ENCODE peak calls at places on chromosome 5, in six cellular contexts. J, G, M, K, U and H are unnamed samples.

GRCh38 chr5:181189962-181190710 is 14.9 kb downstream of the TRIM7 start:
- DNase-seq in J (no peak), G (peak), M (no peak), K (no peak), U (no peak), H (peak)

GRCh38 chr5:82396396-82396795 is 118.2 kb upstream of the RPS23 start:
- DNase-seq in J (no peak), G (no peak), M (no peak), K (no peak), U (no peak), H (no peak)

GRCh38 chr5:151086905-151087360 is 6.1 kb upstream of the TNIP1 start:
- DNase-seq in J (no peak), G (peak), M (peak), K (no peak), U (peak), H (peak)

GRCh38 chr5:114408847-114409246 is 47.0 kb downstream of the KCNN2 start:
- DNase-seq in J (no peak), G (no peak), M (no peak), K (no peak), U (no peak), H (no peak)

GRCh38 chr5:82168294-82168693 is 109.9 kb downstream of the RPS23 start:
- DNase-seq in J (no peak), G (no peak), M (no peak), K (no peak), U (no peak), H (no peak)

GRCh38 chr5:41722359-41722950 is 147.8 kb downstream of the OXCT1 start:
- DNase-seq in J (no peak), G (no peak), M (no peak), K (no peak), U (no peak), H (no peak)

GRCh38 chr5:132439521-132440206 is 50.9 kb downstream of the IRF1 start:
- DNase-seq in J (no peak), G (no peak), M (no peak), K (peak), U (no peak), H (no peak)

GRCh38 chr5:132468665-132469379 is 21.8 kb downstream of the IRF1 start:
- DNase-seq in J (no peak), G (peak), M (no peak), K (no peak), U (no peak), H (no peak)

GRCh38 chr5:5650242-5650641 is 227.8 kb downstream of the ICE1 start:
- DNase-seq in J (no peak), G (no peak), M (no peak), K (no peak), U (no peak), H (no peak)

GRCh38 chr5:56848206-56848605 is 32.9 kb downstream of the MAP3K1 start:
- DNase-seq in J (no peak), G (no peak), M (no peak), K (no peak), U (no peak), H (no peak)

GRCh38 chr5:152529456-152529855 is 124.4 kb upstream of the NMUR2 start:
- DNase-seq in J (no peak), G (no peak), M (no peak), K (no peak), U (no peak), H (no peak)

GRCh38 chr5:173001229-173001841 is 17.8 kb downstream of the ATP6V0E1 start:
- DNase-seq in J (no peak), G (no peak), M (no peak), K (no peak), U (peak), H (no peak)

GRCh38 chr5:56185777-56186311 is 47.3 kb downstream of the ANKRD55 start:
- DNase-seq in J (no peak), G (no peak), M (no peak), K (no peak), U (no peak), H (no peak)

GRCh38 chr5:136007271-136007670 is 21.5 kb upstream of the TGFBI start:
- DNase-seq in J (no peak), G (no peak), M (no peak), K (no peak), U (no peak), H (no peak)

GRCh38 chr5:145294321-145294720 is 540.8 kb downstream of the PRELID2 start:
- DNase-seq in J (no peak), G (no peak), M (no peak), K (no peak), U (no peak), H (no peak)

GRCh38 chr5:56711191-56711590 is 104.2 kb upstream of the MAP3K1 start:
- DNase-seq in J (no peak), G (no peak), M (no peak), K (no peak), U (no peak), H (no peak)

DNA sequence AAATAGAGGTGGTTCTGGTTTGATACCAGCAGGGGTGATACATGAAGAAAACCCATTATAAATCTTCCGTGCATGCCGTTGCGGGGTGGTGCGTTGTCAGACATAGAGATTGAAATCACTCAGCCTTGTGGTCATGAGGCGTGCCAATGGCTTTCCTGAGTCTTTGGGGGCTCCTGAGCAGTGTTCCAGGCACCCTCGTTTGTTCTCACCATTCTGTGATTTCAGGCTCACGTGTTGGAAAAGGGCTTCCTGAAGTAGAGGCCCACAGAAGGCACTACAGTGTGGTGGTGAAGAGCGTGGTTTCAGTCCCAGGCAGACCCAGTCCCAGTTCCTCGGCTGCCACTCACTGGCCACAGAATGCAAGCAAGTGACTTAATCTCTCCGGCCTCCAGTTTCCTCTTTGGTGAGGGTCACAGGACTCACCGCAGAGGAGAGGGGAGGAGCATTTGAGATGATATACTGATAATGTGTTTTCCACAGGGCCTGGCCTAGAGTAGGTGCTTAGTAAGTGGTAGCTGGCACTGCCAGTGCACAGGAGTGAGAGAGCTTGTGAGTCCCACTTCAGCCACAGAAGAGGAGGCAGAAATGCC is 20.5 kb upstream of the GLRX start:
- DNase-seq in J (no peak), G (peak), M (peak), K (peak), U (peak), H (peak)
- TF ChIP-seq CTCF in J (no peak), G (peak), M (peak), K (peak), U (peak), H (peak)

GRCh38 chr5:79112703-79113058 is 1.1 kb downstream of the BHMT start:
- DNase-seq in J (no peak), G (no peak), M (no peak), K (no peak), U (no peak), H (no peak)

GRCh38 chr5:79108792-79109191 is 2.8 kb upstream of the BHMT start:
- DNase-seq in J (no peak), G (no peak), M (no peak), K (no peak), U (no peak), H (no peak)

GRCh38 chr5:79111387-79111959 is at the start of gene BHMT:
- DNase-seq in J (no peak), G (no peak), M (no peak), K (no peak), U (no peak), H (no peak)

GRCh38 chr5:79109527-79110492 is 1.8 kb upstream of the BHMT start:
- DNase-seq in J (peak), G (no peak), M (peak), K (peak), U (peak), H (peak)

GRCh38 chr5:79111960-79112702 is 522 bp downstream of the BHMT start:
- DNase-seq in J (peak), G (no peak), M (no peak), K (no peak), U (no peak), H (no peak)
- TF ChIP-seq CTCF in J (peak), G (no peak), M (no peak), K (no peak), U (no peak), H (no peak)

DNA sequence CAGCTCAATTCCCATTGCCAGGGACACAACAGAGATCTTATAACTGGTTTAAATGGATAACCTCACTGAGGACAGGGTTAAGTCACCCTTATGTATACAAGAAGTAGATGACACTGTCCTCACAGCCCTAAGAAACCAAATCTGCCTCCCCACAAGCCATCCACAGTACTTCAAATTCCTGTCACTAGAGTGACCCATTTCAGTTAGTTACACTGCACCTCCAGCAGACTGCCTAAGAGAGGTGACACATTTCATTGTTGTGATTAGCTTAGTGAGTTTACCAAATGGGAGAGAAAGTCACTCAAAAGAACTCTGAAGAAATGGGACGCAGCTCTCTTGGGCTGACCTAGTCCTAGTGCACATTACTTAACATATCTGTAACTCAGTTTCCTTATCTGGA is 53.6 kb upstream of the HTR1A start:
- DNase-seq in J (no peak), G (no peak), M (no peak), K (no peak), U (no peak), H (no peak)
- TF ChIP-seq CTCF in J (no peak), G (no peak), M (no peak), K (no peak), U (no peak), H (no peak)

DNA sequence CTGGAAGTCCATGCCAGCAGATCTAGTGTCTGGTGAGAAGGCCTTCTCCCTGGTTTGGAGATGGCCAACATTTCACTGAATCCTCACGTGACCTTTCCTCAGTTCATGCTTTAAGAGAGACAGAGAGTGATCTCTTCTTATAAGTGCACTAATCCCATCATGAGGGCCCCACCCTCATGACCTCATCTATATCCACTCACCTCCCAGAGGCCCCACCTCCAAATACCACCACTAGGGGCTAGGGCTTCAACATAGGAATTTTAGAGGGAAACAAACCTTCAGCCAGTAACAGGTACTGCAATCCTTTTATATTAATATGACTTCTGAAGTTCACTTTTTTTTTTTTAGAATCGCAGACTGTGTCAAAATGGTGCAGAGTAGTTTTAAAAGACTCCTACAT is 496.9 kb upstream of the ADAMTS16 start:
- DNase-seq in J (no peak), G (no peak), M (no peak), K (no peak), U (no peak), H (no peak)
- TF ChIP-seq CTCF in J (no peak), G (no peak), M (no peak), K (no peak), U (no peak), H (no peak)

DNA sequence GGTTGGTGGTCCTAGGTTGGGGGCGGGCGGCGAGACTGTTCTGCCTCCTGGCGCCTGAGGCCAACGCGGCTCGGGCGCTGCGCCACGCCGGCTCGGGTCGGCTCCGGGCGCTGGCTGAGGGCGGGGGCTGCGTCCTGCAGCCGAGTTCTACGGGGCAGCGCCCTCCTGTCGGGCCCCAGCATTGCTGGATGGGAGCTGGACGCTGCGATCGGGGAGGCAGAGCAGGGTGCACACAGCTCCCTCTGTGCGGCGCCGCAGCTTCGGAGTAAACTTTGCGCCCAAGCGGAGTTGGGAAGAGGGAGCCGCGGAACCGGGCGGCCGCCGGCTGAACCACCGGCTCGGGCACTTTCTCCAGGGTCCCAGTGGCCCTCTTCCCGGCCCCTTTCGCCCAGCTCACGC is 530 bp downstream of the PRDM6 start:
- DNase-seq in J (peak), G (no peak), M (peak), K (peak), U (no peak), H (peak)
- TF ChIP-seq CTCF in J (no peak), G (no peak), M (no peak), K (no peak), U (no peak), H (no peak)

DNA sequence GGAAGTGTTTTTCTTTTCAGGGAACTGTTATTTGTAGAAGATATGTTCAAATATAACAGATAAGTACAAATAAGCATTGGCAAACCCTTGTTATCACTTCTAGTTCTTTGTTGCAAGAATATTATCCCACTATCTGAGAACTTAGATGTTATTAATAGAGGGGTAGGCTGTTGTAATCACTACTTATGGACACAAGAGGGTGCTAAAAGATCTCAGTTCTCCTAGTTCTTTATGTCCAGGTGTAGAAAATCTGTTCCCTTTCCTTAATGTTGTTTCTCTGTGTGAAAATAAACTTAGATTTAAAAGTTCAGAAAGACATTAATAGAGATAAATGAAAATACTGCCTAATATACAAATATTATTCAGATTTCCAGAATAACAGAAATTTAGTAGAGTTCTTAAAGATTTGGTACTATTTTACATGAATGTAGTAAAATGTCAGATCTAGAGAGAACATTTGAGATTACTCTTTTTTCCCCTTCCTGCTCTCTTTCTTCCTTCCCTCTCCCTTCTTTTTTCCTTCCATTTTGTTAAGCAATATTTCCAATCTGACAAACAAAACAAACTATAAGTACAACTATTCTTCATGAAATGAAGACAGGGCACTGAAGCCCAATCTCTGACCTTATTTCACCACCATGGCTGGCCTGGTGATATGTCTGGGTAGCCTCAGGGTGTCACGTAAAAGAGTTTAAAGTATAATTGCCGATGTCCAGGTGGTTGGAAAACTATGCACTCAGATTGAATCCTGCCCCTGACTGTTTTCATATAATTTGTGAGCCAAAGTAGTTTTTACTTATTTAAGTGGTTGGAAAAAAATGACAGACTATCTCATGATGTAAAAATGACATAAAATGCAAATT is 43.6 kb upstream of the C5orf46 start:
- DNase-seq in J (no peak), G (no peak), M (peak), K (no peak), U (peak), H (peak)
- TF ChIP-seq CTCF in J (no peak), G (peak), M (peak), K (peak), U (peak), H (peak)

DNA sequence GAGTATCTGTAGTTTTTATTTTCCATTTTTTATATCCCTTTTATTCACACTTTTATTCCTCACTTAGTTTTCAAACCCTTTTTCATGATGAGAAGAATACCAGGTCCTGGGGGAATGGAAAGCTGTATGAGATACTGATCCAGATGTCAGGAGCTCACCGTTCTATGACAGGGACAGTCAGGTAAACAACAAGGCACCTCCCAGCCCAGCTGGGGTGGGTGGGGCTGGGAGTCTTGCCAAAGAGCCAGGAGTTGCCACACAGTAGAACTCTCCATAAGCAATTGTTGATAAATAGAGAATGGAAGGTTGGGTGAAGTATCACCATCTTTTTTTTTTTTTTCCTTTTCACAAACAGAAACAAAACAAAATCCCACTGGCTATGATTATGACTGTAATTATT is 225.8 kb downstream of the NSG2 start:
- DNase-seq in J (no peak), G (no peak), M (no peak), K (no peak), U (no peak), H (no peak)
- TF ChIP-seq CTCF in J (no peak), G (no peak), M (no peak), K (no peak), U (no peak), H (no peak)

GRCh38 chr5:128536861-128537305 is 1.2 kb downstream of the FBN2 start:
- DNase-seq in J (peak), G (no peak), M (no peak), K (no peak), U (no peak), H (no peak)
- TF ChIP-seq CTCF in J (no peak), G (no peak), M (no peak), K (no peak), U (no peak), H (no peak)

GRCh38 chr5:86986837-86987236 is 280.8 kb upstream of the RASA1 start:
- DNase-seq in J (no peak), G (no peak), M (no peak), K (no peak), U (no peak), H (no peak)
- TF ChIP-seq CTCF in J (no peak), G (no peak), M (no peak), K (no peak), U (no peak), H (no peak)